ENCODE peak calls at places on chromosomes 3 and 15, in eight cellular contexts. One of them, this sample, is unnamed.

GRCh38 chr3:175149675-175150074 is 290.5 kb downstream of the NAALADL2 start:
- DNase-seq in tibial artery: no peak
- DNase-seq in ovary: no peak
- DNase-seq in brain microvascular endothelial cell: no peak
- DNase-seq in prostate gland: no peak
- DNase-seq in BJ: no peak
- DNase-seq in adrenal gland: peak
- DNase-seq in HFF-Myc: no peak
- DNase-seq in this sample: no peak

GRCh38 chr3:47283193-47283537 is 421 bp downstream of the KLHL18 start:
- DNase-seq in HFF-Myc: no peak
- DNase-seq in brain microvascular endothelial cell: no peak
- DNase-seq in prostate gland: no peak
- DNase-seq in ovary: no peak
- DNase-seq in BJ: no peak
- DNase-seq in tibial artery: no peak
- DNase-seq in adrenal gland: peak
- DNase-seq in this sample: no peak

GRCh38 chr3:141876891-141877561 is 583 bp downstream of the ATP1B3 start:
- DNase-seq in brain microvascular endothelial cell: no peak
- DNase-seq in tibial artery: peak
- DNase-seq in HFF-Myc: no peak
- DNase-seq in BJ: no peak
- DNase-seq in adrenal gland: peak
- DNase-seq in ovary: peak
- DNase-seq in prostate gland: peak
- DNase-seq in this sample: no peak

GRCh38 chr3:103077910-103078309 is 643.1 kb downstream of the ZPLD1 start:
- DNase-seq in tibial artery: no peak
- DNase-seq in HFF-Myc: no peak
- DNase-seq in prostate gland: no peak
- DNase-seq in ovary: no peak
- DNase-seq in brain microvascular endothelial cell: no peak
- DNase-seq in BJ: no peak
- DNase-seq in adrenal gland: no peak
- DNase-seq in this sample: no peak

GRCh38 chr3:171565133-171565532 is 104.9 kb upstream of the TNIK start:
- DNase-seq in HFF-Myc: no peak
- DNase-seq in BJ: no peak
- DNase-seq in tibial artery: no peak
- DNase-seq in ovary: no peak
- DNase-seq in adrenal gland: no peak
- DNase-seq in brain microvascular endothelial cell: no peak
- DNase-seq in prostate gland: no peak
- DNase-seq in this sample: no peak

GRCh38 chr15:72521682-72522081 is 47.6 kb downstream of the ARIH1 start:
- DNase-seq in ovary: peak
- DNase-seq in tibial artery: no peak
- DNase-seq in prostate gland: no peak
- DNase-seq in adrenal gland: peak
- DNase-seq in BJ: no peak
- DNase-seq in HFF-Myc: peak
- DNase-seq in brain microvascular endothelial cell: peak
- DNase-seq in this sample: no peak

GRCh38 chr3:45113625-45114050 is 32.5 kb downstream of the CDCP1 start:
- DNase-seq in HFF-Myc: no peak
- DNase-seq in BJ: no peak
- DNase-seq in tibial artery: no peak
- DNase-seq in ovary: no peak
- DNase-seq in brain microvascular endothelial cell: no peak
- DNase-seq in prostate gland: no peak
- DNase-seq in adrenal gland: no peak
- DNase-seq in this sample: no peak

GRCh38 chr3:178320481-178321352 is 215.5 kb upstream of the KCNMB2 start:
- DNase-seq in BJ: no peak
- DNase-seq in ovary: no peak
- DNase-seq in brain microvascular endothelial cell: peak
- DNase-seq in HFF-Myc: no peak
- DNase-seq in tibial artery: no peak
- DNase-seq in adrenal gland: peak
- DNase-seq in prostate gland: no peak
- DNase-seq in this sample: peak

GRCh38 chr3:184700759-184701158 is 11.1 kb downstream of the MAGEF1 start:
- DNase-seq in brain microvascular endothelial cell: no peak
- DNase-seq in BJ: no peak
- DNase-seq in HFF-Myc: no peak
- DNase-seq in prostate gland: no peak
- DNase-seq in tibial artery: no peak
- DNase-seq in adrenal gland: no peak
- DNase-seq in ovary: no peak
- DNase-seq in this sample: no peak

GRCh38 chr3:194132465-194133358 is 3.2 kb upstream of the HES1 start:
- DNase-seq in brain microvascular endothelial cell: no peak
- DNase-seq in tibial artery: no peak
- DNase-seq in BJ: no peak
- DNase-seq in HFF-Myc: no peak
- DNase-seq in ovary: no peak
- DNase-seq in prostate gland: no peak
- DNase-seq in adrenal gland: no peak
- DNase-seq in this sample: no peak

GRCh38 chr3:131568460-131568859 is 65.7 kb upstream of the MRPL3 start:
- DNase-seq in ovary: no peak
- DNase-seq in prostate gland: no peak
- DNase-seq in HFF-Myc: no peak
- DNase-seq in tibial artery: no peak
- DNase-seq in adrenal gland: no peak
- DNase-seq in brain microvascular endothelial cell: no peak
- DNase-seq in BJ: no peak
- DNase-seq in this sample: no peak

GRCh38 chr3:187227658-187228258 is 30.5 kb downstream of the RTP1 start:
- DNase-seq in tibial artery: no peak
- DNase-seq in adrenal gland: no peak
- DNase-seq in HFF-Myc: no peak
- DNase-seq in brain microvascular endothelial cell: peak
- DNase-seq in BJ: peak
- DNase-seq in ovary: no peak
- DNase-seq in prostate gland: no peak
- DNase-seq in this sample: no peak

GRCh38 chr15:58136731-58137130 is 1.4 kb upstream of the AQP9 start:
- DNase-seq in brain microvascular endothelial cell: no peak
- DNase-seq in ovary: no peak
- DNase-seq in prostate gland: no peak
- DNase-seq in tibial artery: no peak
- DNase-seq in BJ: no peak
- DNase-seq in HFF-Myc: no peak
- DNase-seq in adrenal gland: no peak
- DNase-seq in this sample: no peak

GRCh38 chr3:62918131-62918530 is 42.9 kb upstream of the CADPS start:
- DNase-seq in HFF-Myc: no peak
- DNase-seq in BJ: no peak
- DNase-seq in ovary: no peak
- DNase-seq in adrenal gland: no peak
- DNase-seq in tibial artery: no peak
- DNase-seq in prostate gland: no peak
- DNase-seq in brain microvascular endothelial cell: no peak
- DNase-seq in this sample: no peak

GRCh38 chr3:168127466-168127865 is 31.7 kb upstream of the GOLIM4 start:
- DNase-seq in prostate gland: no peak
- DNase-seq in adrenal gland: no peak
- DNase-seq in tibial artery: no peak
- DNase-seq in HFF-Myc: no peak
- DNase-seq in brain microvascular endothelial cell: no peak
- DNase-seq in BJ: no peak
- DNase-seq in ovary: no peak
- DNase-seq in this sample: no peak

GRCh38 chr15:39543651-39544050 is 37.2 kb upstream of the THBS1 start:
- DNase-seq in ovary: no peak
- DNase-seq in brain microvascular endothelial cell: no peak
- DNase-seq in prostate gland: no peak
- DNase-seq in tibial artery: no peak
- DNase-seq in BJ: no peak
- DNase-seq in adrenal gland: no peak
- DNase-seq in HFF-Myc: no peak
- DNase-seq in this sample: no peak

GRCh38 chr3:167350245-167350862 is 29.7 kb downstream of the ZBBX start:
- DNase-seq in prostate gland: no peak
- DNase-seq in adrenal gland: no peak
- DNase-seq in tibial artery: no peak
- DNase-seq in ovary: no peak
- DNase-seq in brain microvascular endothelial cell: peak
- DNase-seq in BJ: no peak
- DNase-seq in HFF-Myc: no peak
- DNase-seq in this sample: no peak

GRCh38 chr15:84868037-84868880 is 16.2 kb upstream of the SLC28A1 start:
- DNase-seq in prostate gland: no peak
- DNase-seq in BJ: no peak
- DNase-seq in ovary: no peak
- DNase-seq in tibial artery: no peak
- DNase-seq in brain microvascular endothelial cell: no peak
- DNase-seq in HFF-Myc: no peak
- DNase-seq in adrenal gland: no peak
- DNase-seq in this sample: no peak

DNA sequence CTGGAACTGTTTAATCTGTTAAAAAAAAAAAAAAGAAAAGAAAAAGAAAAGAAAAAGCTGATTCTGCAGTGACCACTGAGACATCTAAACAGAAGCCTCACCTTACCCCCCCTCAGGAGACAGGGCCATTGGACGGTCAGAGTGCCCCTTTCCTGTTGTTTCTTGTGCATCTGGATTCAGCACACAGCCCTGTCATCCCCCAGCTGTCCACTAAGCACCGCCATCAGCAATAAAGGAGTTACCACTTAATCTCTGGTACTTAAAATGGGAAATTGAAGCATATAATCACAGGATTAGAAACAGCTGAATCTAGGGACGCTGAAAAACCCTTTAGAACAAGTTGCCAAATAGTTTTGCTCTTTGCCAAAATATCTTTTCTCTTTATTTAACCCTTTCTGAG is 62.5 kb downstream of the TRIM69 start:
- DNase-seq in brain microvascular endothelial cell: peak
- DNase-seq in prostate gland: no peak
- DNase-seq in adrenal gland: peak
- DNase-seq in BJ: no peak
- DNase-seq in HFF-Myc: no peak
- DNase-seq in ovary: no peak
- DNase-seq in tibial artery: no peak
- DNase-seq in this sample: no peak
- TF ChIP-seq CTCF in brain microvascular endothelial cell: peak
- TF ChIP-seq CTCF in prostate gland: no peak
- TF ChIP-seq CTCF in adrenal gland: peak
- TF ChIP-seq CTCF in BJ: no peak
- TF ChIP-seq CTCF in HFF-Myc: peak
- TF ChIP-seq CTCF in ovary: no peak
- TF ChIP-seq CTCF in tibial artery: no peak
- TF ChIP-seq CTCF in this sample: no peak

DNA sequence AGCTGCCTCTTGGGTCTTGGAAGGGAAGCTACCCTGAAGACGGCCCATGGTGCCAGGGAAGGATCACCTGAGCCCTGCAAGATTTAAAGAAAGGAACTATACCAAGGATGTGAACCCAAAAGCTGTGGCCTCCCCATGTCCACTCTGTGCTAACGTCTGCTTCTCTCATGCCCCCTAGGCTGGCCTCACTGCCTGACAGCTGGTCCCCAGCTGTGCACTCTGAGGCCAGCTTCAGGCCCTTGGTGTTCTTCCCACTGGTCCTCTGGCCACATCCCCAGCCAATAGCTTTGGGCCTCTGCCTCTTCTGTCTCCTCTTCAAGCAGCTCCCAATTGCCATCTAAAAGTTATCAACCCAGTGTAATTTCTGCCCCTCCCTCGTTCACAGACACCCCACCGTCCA is 5.2 kb upstream of the LRRK1 start:
- DNase-seq in ovary: no peak
- DNase-seq in brain microvascular endothelial cell: no peak
- DNase-seq in adrenal gland: no peak
- DNase-seq in BJ: no peak
- DNase-seq in HFF-Myc: no peak
- DNase-seq in prostate gland: no peak
- DNase-seq in tibial artery: peak
- DNase-seq in this sample: no peak
- TF ChIP-seq CTCF in ovary: no peak
- TF ChIP-seq CTCF in brain microvascular endothelial cell: no peak
- TF ChIP-seq CTCF in adrenal gland: no peak
- TF ChIP-seq CTCF in BJ: no peak
- TF ChIP-seq CTCF in HFF-Myc: no peak
- TF ChIP-seq CTCF in prostate gland: no peak
- TF ChIP-seq CTCF in tibial artery: no peak
- TF ChIP-seq CTCF in this sample: no peak

GRCh38 chr15:29346998-29347397 is 77.4 kb upstream of the NSMCE3 start:
- DNase-seq in BJ: no peak
- DNase-seq in brain microvascular endothelial cell: no peak
- DNase-seq in HFF-Myc: no peak
- DNase-seq in prostate gland: no peak
- DNase-seq in adrenal gland: no peak
- DNase-seq in tibial artery: no peak
- DNase-seq in ovary: no peak
- DNase-seq in this sample: no peak

GRCh38 chr15:29345549-29346525 is 76.2 kb upstream of the NSMCE3 start:
- DNase-seq in prostate gland: no peak
- DNase-seq in BJ: no peak
- DNase-seq in tibial artery: no peak
- DNase-seq in HFF-Myc: no peak
- DNase-seq in brain microvascular endothelial cell: no peak
- DNase-seq in adrenal gland: no peak
- DNase-seq in ovary: no peak
- DNase-seq in this sample: no peak

GRCh38 chr15:29342201-29342600 is 72.6 kb upstream of the NSMCE3 start:
- DNase-seq in tibial artery: no peak
- DNase-seq in HFF-Myc: no peak
- DNase-seq in BJ: no peak
- DNase-seq in adrenal gland: no peak
- DNase-seq in brain microvascular endothelial cell: no peak
- DNase-seq in prostate gland: no peak
- DNase-seq in ovary: no peak
- DNase-seq in this sample: no peak

GRCh38 chr15:29343229-29343628 is 73.6 kb upstream of the NSMCE3 start:
- DNase-seq in ovary: no peak
- DNase-seq in BJ: no peak
- DNase-seq in adrenal gland: no peak
- DNase-seq in HFF-Myc: no peak
- DNase-seq in prostate gland: no peak
- DNase-seq in tibial artery: no peak
- DNase-seq in brain microvascular endothelial cell: no peak
- DNase-seq in this sample: no peak

GRCh38 chr15:29344474-29344873 is 74.9 kb upstream of the NSMCE3 start:
- DNase-seq in BJ: no peak
- DNase-seq in prostate gland: no peak
- DNase-seq in brain microvascular endothelial cell: no peak
- DNase-seq in adrenal gland: no peak
- DNase-seq in ovary: no peak
- DNase-seq in tibial artery: no peak
- DNase-seq in HFF-Myc: no peak
- DNase-seq in this sample: no peak
- TF ChIP-seq CTCF in BJ: no peak
- TF ChIP-seq CTCF in prostate gland: no peak
- TF ChIP-seq CTCF in brain microvascular endothelial cell: no peak
- TF ChIP-seq CTCF in adrenal gland: no peak
- TF ChIP-seq CTCF in ovary: no peak
- TF ChIP-seq CTCF in tibial artery: no peak
- TF ChIP-seq CTCF in HFF-Myc: no peak
- TF ChIP-seq CTCF in this sample: no peak

GRCh38 chr3:84772841-84773240 is 185.9 kb upstream of the CADM2 start:
- DNase-seq in ovary: no peak
- DNase-seq in BJ: no peak
- DNase-seq in prostate gland: no peak
- DNase-seq in HFF-Myc: no peak
- DNase-seq in brain microvascular endothelial cell: no peak
- DNase-seq in adrenal gland: no peak
- DNase-seq in tibial artery: no peak
- DNase-seq in this sample: no peak
- TF ChIP-seq CTCF in ovary: no peak
- TF ChIP-seq CTCF in BJ: no peak
- TF ChIP-seq CTCF in prostate gland: no peak
- TF ChIP-seq CTCF in HFF-Myc: no peak
- TF ChIP-seq CTCF in brain microvascular endothelial cell: peak
- TF ChIP-seq CTCF in adrenal gland: peak
- TF ChIP-seq CTCF in tibial artery: no peak
- TF ChIP-seq CTCF in this sample: no peak

This sample was measured in AG09319.